ENCODE peak calls at places on chromosomes 4 and X, in four cellular contexts. One of them, this sample, is unnamed.

GRCh38 chrX:42615161-42615563 is 162.8 kb downstream of the PPP1R2C start:
- DNase-seq in lower leg skin: no peak
- DNase-seq in sigmoid colon: no peak
- DNase-seq in Peyer's patch: peak; percentile 55
- DNase-seq in this sample: no peak

GRCh38 chr4:127214936-127215335 is 417.8 kb upstream of the INTU start:
- DNase-seq in lower leg skin: no peak
- DNase-seq in Peyer's patch: no peak
- DNase-seq in sigmoid colon: no peak
- DNase-seq in this sample: no peak

GRCh38 chrX:149161438-149162088 is 343.5 kb downstream of the IDS start:
- DNase-seq in Peyer's patch: no peak
- DNase-seq in lower leg skin: no peak
- DNase-seq in sigmoid colon: no peak
- DNase-seq in this sample: no peak

GRCh38 chr4:113935190-113935589 is 44.3 kb downstream of the ARSJ start:
- DNase-seq in sigmoid colon: no peak
- DNase-seq in Peyer's patch: no peak
- DNase-seq in lower leg skin: no peak
- DNase-seq in this sample: no peak

GRCh38 chr4:80115368-80116181 is 42.5 kb upstream of the ANTXR2 start:
- DNase-seq in Peyer's patch: no peak
- DNase-seq in lower leg skin: no peak
- DNase-seq in sigmoid colon: no peak
- DNase-seq in this sample: no peak

GRCh38 chrX:26918633-26919032 is 544.5 kb downstream of the PPP4R3C start:
- DNase-seq in Peyer's patch: no peak
- DNase-seq in sigmoid colon: no peak
- DNase-seq in lower leg skin: no peak
- DNase-seq in this sample: no peak

GRCh38 chr4:180695851-180696250 is 1547.4 kb upstream of the TENM3 start:
- DNase-seq in Peyer's patch: no peak
- DNase-seq in lower leg skin: no peak
- DNase-seq in sigmoid colon: no peak
- DNase-seq in this sample: no peak

GRCh38 chrX:12240491-12240890 is 102.2 kb downstream of the FRMPD4 start:
- DNase-seq in Peyer's patch: no peak
- DNase-seq in lower leg skin: no peak
- DNase-seq in sigmoid colon: no peak
- DNase-seq in this sample: no peak

GRCh38 chr4:37584530-37585060 is 101.6 kb downstream of the RELL1 start:
- DNase-seq in sigmoid colon: no peak
- DNase-seq in Peyer's patch: peak; percentile 59
- DNase-seq in lower leg skin: no peak
- DNase-seq in this sample: no peak

GRCh38 chr4:16196482-16197393 is 29.5 kb downstream of the TAPT1 start:
- DNase-seq in lower leg skin: no peak
- DNase-seq in sigmoid colon: no peak
- DNase-seq in Peyer's patch: no peak
- DNase-seq in this sample: no peak

GRCh38 chr4:36338973-36339372 is 57.6 kb downstream of the DTHD1 start:
- DNase-seq in lower leg skin: no peak
- DNase-seq in Peyer's patch: no peak
- DNase-seq in sigmoid colon: no peak
- DNase-seq in this sample: no peak

GRCh38 chr4:42519803-42520417 is 122.6 kb downstream of the SHISA3 start:
- DNase-seq in Peyer's patch: no peak
- DNase-seq in sigmoid colon: no peak
- DNase-seq in lower leg skin: no peak
- DNase-seq in this sample: no peak

GRCh38 chr4:1204828-1205591 is 32.6 kb upstream of the SPON2 start:
- DNase-seq in Peyer's patch: peak; percentile 95
- DNase-seq in sigmoid colon: peak; percentile 64
- DNase-seq in lower leg skin: peak; percentile 90
- DNase-seq in this sample: peak; percentile 46

GRCh38 chr4:181592221-181592745 is 650.9 kb upstream of the TENM3 start:
- DNase-seq in Peyer's patch: no peak
- DNase-seq in lower leg skin: no peak
- DNase-seq in sigmoid colon: no peak
- DNase-seq in this sample: no peak

GRCh38 chr4:15469402-15470148 is at the start of gene CC2D2A:
- DNase-seq in lower leg skin: no peak
- DNase-seq in Peyer's patch: no peak
- DNase-seq in sigmoid colon: no peak
- DNase-seq in this sample: peak; percentile 29

GRCh38 chr4:82780398-82781231 is 18.0 kb downstream of the SCD5 start:
- DNase-seq in sigmoid colon: peak; percentile 87
- DNase-seq in Peyer's patch: peak; percentile 72
- DNase-seq in lower leg skin: peak; percentile 91
- DNase-seq in this sample: peak; percentile 85

GRCh38 chr4:168907119-168907698 is 102.8 kb downstream of the CBR4 start:
- DNase-seq in sigmoid colon: no peak
- DNase-seq in Peyer's patch: no peak
- DNase-seq in lower leg skin: no peak
- DNase-seq in this sample: no peak

GRCh38 chrX:133590703-133591505 is 175.6 kb upstream of the GPC4 start:
- DNase-seq in lower leg skin: no peak
- DNase-seq in Peyer's patch: no peak
- DNase-seq in sigmoid colon: no peak
- DNase-seq in this sample: no peak

GRCh38 chr4:81314897-81315470 is 100.0 kb upstream of the PRKG2 start:
- DNase-seq in Peyer's patch: no peak
- DNase-seq in sigmoid colon: no peak
- DNase-seq in lower leg skin: no peak
- DNase-seq in this sample: no peak

GRCh38 chr4:101643201-101643600 is 147.3 kb upstream of the BANK1 start:
- DNase-seq in sigmoid colon: no peak
- DNase-seq in lower leg skin: no peak
- DNase-seq in Peyer's patch: no peak
- DNase-seq in this sample: no peak

GRCh38 chr4:184383497-184384055 is 90.8 kb downstream of the IRF2 start:
- DNase-seq in lower leg skin: no peak
- DNase-seq in sigmoid colon: peak; percentile 85
- DNase-seq in Peyer's patch: no peak
- DNase-seq in this sample: peak; percentile 51

GRCh38 chr4:113633467-113633866 is 128.1 kb downstream of the CAMK2D start:
- DNase-seq in sigmoid colon: no peak
- DNase-seq in lower leg skin: no peak
- DNase-seq in Peyer's patch: no peak
- DNase-seq in this sample: no peak

GRCh38 chr4:72591547-72591946 is 22.5 kb upstream of the ADAMTS3 start:
- DNase-seq in lower leg skin: no peak
- DNase-seq in sigmoid colon: no peak
- DNase-seq in Peyer's patch: no peak
- DNase-seq in this sample: no peak

GRCh38 chr4:101655847-101656246 is 134.7 kb upstream of the BANK1 start:
- DNase-seq in Peyer's patch: no peak
- DNase-seq in lower leg skin: no peak
- DNase-seq in sigmoid colon: no peak
- DNase-seq in this sample: no peak

GRCh38 chr4:112321768-112322684 is 24.9 kb downstream of the ALPK1 start:
- DNase-seq in lower leg skin: peak; percentile 87
- DNase-seq in sigmoid colon: peak; percentile 69
- DNase-seq in Peyer's patch: peak; percentile 53
- DNase-seq in this sample: no peak

GRCh38 chrX:31213941-31214340 is 142.1 kb upstream of the FTHL17 start:
- DNase-seq in Peyer's patch: no peak
- DNase-seq in sigmoid colon: no peak
- DNase-seq in lower leg skin: no peak
- DNase-seq in this sample: no peak

GRCh38 chrX:24767557-24767956 is 73.8 kb downstream of the POLA1 start:
- DNase-seq in lower leg skin: no peak
- DNase-seq in Peyer's patch: no peak
- DNase-seq in sigmoid colon: no peak
- DNase-seq in this sample: no peak

GRCh38 chr4:152605641-152606304 is 69.9 kb upstream of the FBXW7 start:
- DNase-seq in lower leg skin: no peak
- DNase-seq in sigmoid colon: no peak
- DNase-seq in Peyer's patch: no peak
- DNase-seq in this sample: no peak

GRCh38 chr4:158810487-158811215 is 41.8 kb downstream of the FNIP2 start:
- DNase-seq in sigmoid colon: peak; percentile 92
- DNase-seq in lower leg skin: peak; percentile 92
- DNase-seq in Peyer's patch: no peak
- DNase-seq in this sample: peak; percentile 70

GRCh38 chr4:123749408-123749807 is 352.8 kb downstream of the SPRY1 start:
- DNase-seq in Peyer's patch: no peak
- DNase-seq in sigmoid colon: no peak
- DNase-seq in lower leg skin: no peak
- DNase-seq in this sample: peak; percentile 30

DNA sequence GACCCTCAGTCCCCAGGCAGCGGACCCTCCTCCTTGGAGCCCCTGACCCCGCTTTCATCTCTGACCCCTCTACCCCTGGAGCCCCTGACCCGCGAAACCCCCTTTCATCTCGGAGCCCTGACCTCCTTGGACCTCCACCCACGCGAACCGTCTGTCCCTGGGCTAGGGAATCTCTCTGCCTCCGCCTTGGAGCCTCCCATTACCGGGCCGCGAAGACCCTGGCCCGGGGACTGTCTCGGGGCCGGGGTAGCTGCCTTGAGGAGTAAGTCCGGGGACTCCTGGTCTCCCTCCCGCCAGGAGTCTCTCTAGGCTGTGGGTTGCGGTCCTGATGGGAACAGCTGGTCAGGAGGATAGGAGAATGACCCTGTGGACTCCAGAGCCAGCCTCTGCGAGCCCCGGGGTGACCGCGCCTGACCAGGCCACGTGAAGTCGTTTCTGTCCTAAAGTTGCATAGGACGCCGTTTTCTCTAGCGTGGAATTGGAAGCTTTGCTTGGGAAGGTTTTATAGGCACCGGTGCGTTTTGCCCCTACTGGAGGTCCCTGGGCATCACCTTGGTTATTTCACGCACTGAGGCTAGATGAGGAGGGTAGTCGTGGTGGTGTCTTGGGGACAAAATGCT is 824 bp downstream of the TBC1D14 start:
- DNase-seq in lower leg skin: no peak
- DNase-seq in sigmoid colon: peak; percentile 68
- DNase-seq in Peyer's patch: peak; percentile 66
- DNase-seq in this sample: peak; percentile 52
- TF ChIP-seq CTCF in lower leg skin: no peak
- TF ChIP-seq CTCF in sigmoid colon: no peak
- TF ChIP-seq CTCF in Peyer's patch: no peak
- TF ChIP-seq CTCF in this sample: no peak

DNA sequence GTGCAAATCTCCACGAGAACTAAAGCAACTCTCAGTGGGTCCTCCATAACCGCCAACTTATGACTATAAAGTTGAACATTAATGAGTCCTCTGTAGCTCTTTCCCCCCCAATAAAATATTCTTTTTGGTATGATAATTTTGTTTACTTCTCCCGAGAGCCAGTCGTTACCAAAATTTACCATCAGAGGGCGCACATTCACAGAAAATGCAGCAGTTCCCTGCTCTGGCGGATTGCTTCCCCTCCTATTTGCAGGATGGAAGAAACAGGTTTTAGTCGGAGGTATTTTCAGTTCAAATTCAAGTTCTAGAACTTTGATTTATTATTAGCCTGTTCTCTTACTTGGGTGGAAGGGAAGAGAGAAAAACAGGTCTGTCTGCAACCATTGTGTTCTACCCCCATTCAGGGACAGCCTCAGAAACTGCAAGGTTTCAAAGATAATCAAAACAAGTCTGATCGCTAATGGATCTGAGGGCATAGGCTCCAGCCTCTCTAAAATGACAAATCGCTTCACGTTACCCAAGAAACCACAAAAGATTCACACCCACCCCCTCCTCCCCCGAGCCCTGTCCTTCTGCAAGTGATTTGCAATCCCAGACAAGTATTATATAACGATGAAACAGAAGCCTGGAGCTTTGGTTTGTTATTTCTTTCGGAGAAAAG is 263.7 kb upstream of the RPS6KA3 start:
- DNase-seq in sigmoid colon: peak; percentile 74
- DNase-seq in lower leg skin: peak; percentile 88
- DNase-seq in Peyer's patch: no peak
- DNase-seq in this sample: no peak
- H3K4me3 ChIP-seq in sigmoid colon: peak overlapping the region; percentile 17
- H3K4me3 ChIP-seq in lower leg skin: no peak overlapping the region
- H3K4me3 ChIP-seq in Peyer's patch: no peak overlapping the region
- H3K4me3 ChIP-seq in this sample: no peak overlapping the region

GRCh38 chr4:38781854-38782261 is 932 bp downstream of the TLR10 start:
- DNase-seq in sigmoid colon: no peak
- DNase-seq in Peyer's patch: no peak
- DNase-seq in lower leg skin: no peak
- DNase-seq in this sample: no peak
- TF ChIP-seq POLR2A in sigmoid colon: no peak
- TF ChIP-seq POLR2A in Peyer's patch: no peak
- TF ChIP-seq POLR2A in lower leg skin: no peak
- TF ChIP-seq POLR2A in this sample: no peak

GRCh38 chrX:139798701-139799100 is 90.7 kb upstream of the MCF2 start:
- DNase-seq in lower leg skin: no peak
- DNase-seq in Peyer's patch: no peak
- DNase-seq in sigmoid colon: no peak
- DNase-seq in this sample: no peak

DNA sequence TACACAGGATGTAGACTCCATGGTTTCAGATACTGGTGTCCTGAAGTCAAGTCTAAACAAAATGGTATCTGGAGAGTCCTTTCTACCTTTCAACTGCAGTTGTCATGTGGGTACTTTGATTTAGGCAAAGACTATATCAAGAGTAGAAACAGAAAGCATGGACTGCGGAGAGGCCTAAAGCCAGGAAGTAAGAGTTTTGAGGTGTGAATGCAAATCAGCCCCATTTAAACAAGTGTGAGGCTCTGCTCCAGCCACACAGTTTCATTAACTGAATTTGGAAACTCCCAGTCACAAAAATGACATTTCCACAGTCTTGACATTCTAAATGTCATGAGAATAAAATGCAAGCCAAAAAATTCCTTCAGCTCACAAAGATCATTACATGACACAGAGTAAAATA is 87.2 kb upstream of the MCF2 start:
- DNase-seq in lower leg skin: no peak
- DNase-seq in Peyer's patch: no peak
- DNase-seq in sigmoid colon: no peak
- DNase-seq in this sample: no peak
- TF ChIP-seq CTCF in lower leg skin: no peak
- TF ChIP-seq CTCF in Peyer's patch: no peak
- TF ChIP-seq CTCF in sigmoid colon: no peak
- TF ChIP-seq CTCF in this sample: no peak

This sample was measured in upper lobe of left lung.